ENCODE peak calls at places on chromosomes 11 and 22, in six cellular contexts. U is Daoy; P is stimulated activated CD4-positive, alpha-beta T cell treated with anti-CD3 and anti-CD28 coated beads, Interleukin-12 subunit alpha, Interleukin-12 subunit beta, amount 100 ng/mL, for 24 hours; Q is stimulated activated naive CD8-positive, alpha-beta T cell treated with anti-CD3 and anti-CD28 coated beads, Interleukin-15, Interleukin-2, amounts not matched to agents 100 U/mL and 50 U/mL, for 24 hours; O is activated CD8-positive, alpha-beta memory T cell treated with anti-CD3 and anti-CD28 coated beads, Interleukin-2, amount 10 ng/mL, durations not matched to agents 7 days and 5 days; N is AG09309. W is an unnamed sample.

GRCh38 chr22:49983148-49984042 is 22.8 kb downstream of the PIM3 start:
- DNase-seq in U (peak; percentile 19), P (no peak), Q (no peak), O (peak; percentile 42), N (no peak), W (no peak)

GRCh38 chr11:20208622-20209090 is 48.4 kb upstream of the DBX1 start:
- DNase-seq in U (no peak), P (no peak), Q (no peak), O (no peak), N (no peak), W (no peak)

GRCh38 chr22:36934940-36935610 is 21.6 kb downstream of the CSF2RB start:
- DNase-seq in U (no peak), P (no peak), Q (no peak), O (peak; percentile 29), N (no peak), W (no peak)

GRCh38 chr22:36823177-36823839 is 6.5 kb upstream of the PVALB start:
- DNase-seq in U (peak; percentile 57), P (no peak), Q (no peak), O (no peak), N (no peak), W (peak; percentile 33)

GRCh38 chr11:116563713-116564050 is 209.1 kb downstream of the BUD13 start:
- DNase-seq in U (no peak), P (no peak), Q (no peak), O (no peak), N (no peak), W (no peak)

GRCh38 chr11:8566613-8567210 is 27.3 kb downstream of the STK33 start:
- DNase-seq in U (peak; percentile 21), P (no peak), Q (no peak), O (no peak), N (peak; percentile 5), W (peak; percentile 64)

GRCh38 chr22:42769238-42769573 is 48.5 kb upstream of the A4GALT start:
- DNase-seq in U (no peak), P (no peak), Q (no peak), O (no peak), N (no peak), W (no peak)

GRCh38 chr22:39613549-39613921 is 43.0 kb downstream of the CACNA1I start:
- DNase-seq in U (no peak), P (no peak), Q (no peak), O (no peak), N (no peak), W (no peak)

GRCh38 chr11:44309483-44310197 is at the start of gene ALX4:
- DNase-seq in U (peak; percentile 75), P (no peak), Q (peak; percentile 33), O (peak; percentile 48), N (no peak), W (no peak)

GRCh38 chr11:78203184-78203583 is 14.5 kb downstream of the USP35 start:
- DNase-seq in U (no peak), P (no peak), Q (no peak), O (peak; percentile 55), N (no peak), W (no peak)

GRCh38 chr11:56624661-56625110 is 10.0 kb upstream of the OR5M1 start:
- DNase-seq in U (peak; percentile 10), P (no peak), Q (no peak), O (no peak), N (peak; percentile 10), W (peak; percentile 74)

GRCh38 chr11:79501688-79502087 is 60.9 kb upstream of the TENM4 start:
- DNase-seq in U (no peak), P (no peak), Q (no peak), O (no peak), N (no peak), W (no peak)

GRCh38 chr11:86805873-86806310 is 5.5 kb downstream of the PRSS23 start:
- DNase-seq in U (peak; percentile 38), P (no peak), Q (peak; percentile 32), O (peak; percentile 85), N (no peak), W (no peak)

W was measured in A172.